ENCODE peak calls at places on chromosomes 7 and 10, in six cellular contexts. Q is neuronal stem cell, X is IMR-90, V is mesenchymal stem cell, E is mesendoderm, M is H1. B is an unnamed sample.

GRCh38 chr10:71486465-71487114 is 89.9 kb downstream of the CDH23 start:
- DNase-seq in E (peak), Q (peak), V (peak), X (peak), M (no peak), B (peak)

GRCh38 chr10:18582803-18583202 is 68.6 kb downstream of the NSUN6 start:
- DNase-seq in M (no peak), E (no peak), X (peak), V (peak), Q (no peak), B (no peak)

GRCh38 chr10:55550241-55550640 is 749.2 kb upstream of the PCDH15 start:
- DNase-seq in Q (no peak), E (no peak), X (no peak), V (peak), M (no peak), B (no peak)

GRCh38 chr10:43322769-43323168 is 48.7 kb upstream of the FXYD4 start:
- DNase-seq in E (peak), X (peak), M (peak), V (peak), Q (peak), B (peak)

GRCh38 chr10:60896033-60896432 is 48.0 kb downstream of the RHOBTB1 start:
- DNase-seq in X (peak), E (no peak), M (no peak), V (peak), Q (no peak), B (no peak)

GRCh38 chr10:30176182-30176581 is 116.8 kb upstream of the JCAD start:
- DNase-seq in Q (no peak), V (peak), X (peak), E (no peak), M (no peak), B (no peak)

GRCh38 chr10:21285742-21286311 is 239.7 kb downstream of the SKIDA1 start:
- DNase-seq in E (no peak), M (no peak), Q (no peak), X (peak), V (no peak), B (no peak)

GRCh38 chr10:89337493-89337892 is 9.7 kb downstream of the IFIT3 start:
- DNase-seq in E (peak), M (no peak), V (peak), Q (no peak), X (peak), B (no peak)

GRCh38 chr10:43942096-43942885 is 293.6 kb upstream of the ZNF32 start:
- DNase-seq in V (no peak), M (no peak), Q (no peak), X (no peak), E (no peak), B (peak)

GRCh38 chr7:28502408-28502807 is 90.1 kb downstream of the CREB5 start:
- DNase-seq in M (no peak), Q (no peak), E (no peak), V (no peak), X (no peak), B (no peak)
- H2BK15ac ChIP-seq in M (no peak), Q (no peak), E (no peak), V (no peak), X (no peak), B (no peak)

GRCh38 chr10:1525354-1526162 is 211.8 kb downstream of the ADARB2 start:
- DNase-seq in X (no peak), M (no peak), Q (no peak), E (no peak), V (no peak), B (no peak)
- H2BK15ac ChIP-seq in X (no peak), M (peak), Q (no peak), E (no peak), V (no peak), B (no peak)

DNA sequence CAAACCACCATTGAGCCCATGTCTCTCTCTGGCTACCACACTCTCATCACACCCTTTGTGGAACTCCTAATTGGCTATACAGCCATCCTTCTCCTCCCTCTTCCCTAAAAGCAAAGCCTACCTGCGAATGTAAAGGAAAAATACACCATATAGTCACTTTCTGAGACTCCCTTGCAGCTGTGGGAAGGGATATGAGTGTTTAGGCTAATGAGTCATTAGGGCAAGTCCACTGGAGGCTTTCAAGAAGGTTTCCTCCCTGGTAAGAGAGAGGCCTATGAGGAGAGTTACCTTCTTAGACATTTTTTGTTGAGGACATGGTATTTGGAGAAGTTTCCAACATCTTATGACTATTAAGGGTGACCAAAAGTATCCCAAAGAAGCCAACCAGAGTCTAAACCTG is 4.1 kb upstream of the TMEM243 start:
- DNase-seq in M (no peak), V (peak), E (no peak), Q (no peak), X (peak), B (no peak)
- H2BK15ac ChIP-seq in M (no peak), V (no peak), E (no peak), Q (no peak), X (no peak), B (no peak)

DNA sequence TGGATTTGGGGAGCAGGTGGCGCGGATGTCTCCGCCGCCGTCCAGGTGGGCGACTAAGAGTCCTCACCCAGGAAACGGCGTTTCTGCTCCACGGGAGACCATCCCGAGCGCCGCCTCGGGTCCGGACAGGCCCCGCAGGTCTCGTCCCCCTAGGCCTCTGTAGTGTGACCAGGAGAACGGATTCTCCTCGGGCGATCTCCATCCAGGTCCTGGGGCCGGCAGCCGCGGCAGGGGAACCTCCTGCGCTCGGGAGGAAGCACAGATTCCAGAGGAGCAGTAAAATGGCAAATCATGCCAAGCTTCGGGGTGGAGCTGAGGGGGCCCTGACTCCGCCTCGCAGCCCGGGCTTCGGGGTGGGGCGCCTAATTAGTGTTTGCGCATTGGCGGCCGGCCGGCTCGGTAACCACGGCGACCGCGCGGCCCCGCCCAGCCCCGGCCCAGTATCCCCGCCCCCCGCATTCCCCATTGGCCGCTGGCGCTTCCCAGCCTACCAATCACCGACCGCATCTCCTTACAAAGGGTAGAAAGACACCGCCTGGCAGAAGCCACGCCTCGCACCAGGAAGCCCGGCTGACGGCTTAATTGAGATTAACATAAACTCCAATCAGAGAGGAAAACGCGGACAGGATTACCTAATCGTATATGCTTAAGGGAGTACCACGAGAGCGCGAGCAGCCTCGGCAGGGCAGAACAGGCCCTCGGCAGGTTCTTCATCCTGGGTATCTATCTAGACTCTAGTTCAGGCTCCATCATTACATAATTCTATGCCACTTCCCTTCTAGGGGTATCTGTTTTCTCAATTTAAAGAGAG is 168.6 kb downstream of the ARHGAP12 start:
- DNase-seq in V (peak), M (peak), X (peak), E (peak), Q (peak), B (peak)
- H2BK15ac ChIP-seq in V (peak), M (no peak), X (peak), E (no peak), Q (peak), B (no peak)

GRCh38 chr7:51013218-51013786 is 230.6 kb upstream of the GRB10 start:
- DNase-seq in X (no peak), V (no peak), M (no peak), Q (no peak), E (no peak), B (no peak)
- H2BK15ac ChIP-seq in X (no peak), V (no peak), M (no peak), Q (no peak), E (no peak), B (no peak)

DNA sequence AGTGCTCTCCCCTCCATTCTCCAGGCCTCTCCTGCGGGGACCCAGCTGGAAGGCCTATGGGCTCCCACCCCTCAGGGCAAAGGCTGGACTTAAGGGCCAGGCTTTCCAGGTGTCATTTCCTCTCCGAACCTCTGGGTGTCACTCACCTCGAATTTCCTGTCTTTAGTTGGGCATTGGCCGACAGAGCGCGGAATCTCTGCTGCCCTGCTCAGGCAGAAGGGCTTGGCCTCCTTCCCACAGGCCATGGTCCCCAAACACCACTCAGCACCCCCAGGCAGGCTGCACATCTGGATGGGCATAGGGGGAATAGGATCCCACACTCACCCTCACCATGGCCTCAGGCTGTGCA is 212.9 kb downstream of the CCSER2 start:
- DNase-seq in V (no peak), E (peak), M (no peak), Q (no peak), X (no peak), B (peak)
- H2BK15ac ChIP-seq in V (no peak), E (no peak), M (no peak), Q (no peak), X (no peak), B (no peak)

DNA sequence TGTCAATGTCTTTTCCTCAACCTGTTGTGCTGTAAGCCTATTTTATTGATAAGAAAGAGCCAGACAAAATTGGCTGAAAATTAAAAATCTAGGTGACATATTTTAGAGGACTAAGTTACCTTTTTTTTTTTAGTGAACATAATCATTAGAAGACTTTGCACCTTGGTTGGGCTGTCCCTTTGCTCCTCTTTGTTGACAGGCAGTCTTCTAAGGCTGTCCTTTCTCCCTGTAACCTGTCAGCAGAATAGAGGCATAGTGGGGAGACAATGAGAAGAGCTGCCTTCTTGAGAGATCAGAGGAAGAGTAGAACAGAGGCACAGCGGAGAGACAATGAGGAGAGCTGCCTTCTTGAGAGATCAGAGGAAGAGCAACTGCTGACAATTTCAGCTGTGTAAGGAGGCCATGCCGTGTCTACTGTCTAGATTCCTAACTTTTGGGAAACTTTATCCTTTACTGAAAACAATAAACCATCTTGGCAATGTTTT is 238.3 kb upstream of the FZD1 start:
- DNase-seq in V (no peak), X (no peak), Q (no peak), M (no peak), E (no peak), B (no peak)
- H2BK15ac ChIP-seq in V (no peak), X (no peak), Q (no peak), M (no peak), E (no peak), B (no peak)

DNA sequence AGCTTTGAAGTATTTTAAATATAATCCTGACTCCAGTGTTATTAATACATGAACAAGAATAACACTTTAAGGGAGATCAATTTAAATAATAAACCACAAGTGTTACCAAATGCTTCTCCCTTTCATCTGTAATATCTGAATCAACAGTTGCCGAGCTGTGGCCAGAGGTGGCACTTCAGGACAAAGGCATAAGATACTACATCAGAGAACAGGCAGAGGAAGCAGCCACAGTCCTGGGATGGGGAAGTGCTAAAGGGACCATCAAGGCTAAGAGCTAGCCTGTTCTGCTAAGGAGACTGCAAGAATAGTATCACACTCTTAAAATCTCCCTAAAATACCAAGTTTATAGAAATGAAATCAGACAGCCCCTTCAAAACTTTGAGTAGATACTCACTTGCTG is 378.2 kb upstream of the PRKCQ start:
- DNase-seq in V (no peak), X (no peak), E (peak), Q (no peak), M (no peak), B (no peak)
- H2BK15ac ChIP-seq in V (no peak), X (no peak), E (no peak), Q (no peak), M (no peak), B (no peak)

GRCh38 chr10:27530477-27530876 is 26.4 kb downstream of the RAB18 start:
- DNase-seq in V (no peak), X (no peak), E (no peak), M (no peak), Q (no peak), B (no peak)

GRCh38 chr10:27526242-27526641 is 22.1 kb downstream of the RAB18 start:
- DNase-seq in Q (no peak), M (no peak), E (no peak), V (no peak), X (no peak), B (no peak)

GRCh38 chr10:27527597-27528295 is 23.6 kb downstream of the RAB18 start:
- DNase-seq in X (no peak), M (no peak), Q (no peak), E (no peak), V (no peak), B (no peak)

GRCh38 chr10:27531336-27531847 is 27.3 kb downstream of the RAB18 start:
- DNase-seq in E (no peak), Q (no peak), V (no peak), X (no peak), M (no peak), B (no peak)

DNA sequence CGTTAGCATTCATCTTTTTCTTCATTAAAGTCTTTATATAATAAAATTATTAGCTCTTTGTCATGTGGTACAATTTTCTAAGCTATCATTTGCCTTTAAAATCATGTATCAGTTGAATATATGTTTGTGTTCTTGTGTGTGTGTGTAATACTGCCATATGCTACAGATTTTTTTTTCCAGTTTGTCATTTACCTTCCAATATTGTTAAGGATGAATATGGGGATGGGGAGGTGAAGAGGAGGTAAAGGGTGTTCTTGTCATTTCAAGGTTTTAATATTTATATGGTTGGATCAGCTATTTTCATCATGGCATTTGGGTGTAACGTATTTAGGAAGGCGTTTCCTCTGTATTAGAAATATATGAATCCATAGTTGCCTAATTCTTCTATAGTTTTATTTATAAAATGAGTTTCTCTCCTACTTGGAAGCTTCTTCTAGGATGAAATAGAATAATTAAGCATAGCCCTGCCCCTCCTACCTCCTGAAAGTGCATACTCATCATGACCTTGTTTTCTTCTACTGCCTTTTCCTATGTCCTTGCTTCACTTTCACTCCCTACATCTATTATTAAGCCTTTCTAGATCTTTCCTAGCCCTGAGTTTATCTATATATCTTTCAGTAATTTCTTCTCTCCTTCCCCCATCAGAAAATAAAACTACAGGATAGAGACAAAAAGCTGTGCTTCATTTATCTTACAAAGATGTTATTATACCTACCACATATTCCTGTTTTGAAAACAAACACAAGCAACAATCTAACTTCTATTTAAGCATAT is 25.1 kb downstream of the RAB18 start:
- DNase-seq in Q (no peak), V (peak), M (no peak), X (peak), E (peak), B (no peak)
- H2BK15ac ChIP-seq in Q (no peak), V (no peak), M (no peak), X (no peak), E (no peak), B (no peak)

B was measured in H9.